ENCODE peak calls at places on chromosome 21, in seven cellular contexts. A is sigmoid colon, R is brain microvascular endothelial cell, S is upper lobe of right lung, U is body of pancreas, Q is HFF-Myc, C is colonic mucosa. O is an unnamed sample.

GRCh38 chr21:29105218-29105617 is 25.2 kb upstream of the MAP3K7CL start:
- DNase-seq in A (no peak), R (peak; percentile 64), S (no peak), U (no peak), Q (no peak), C (no peak), O (no peak)

GRCh38 chr21:24895885-24896734 is 711.2 kb downstream of the MRPL39 start:
- DNase-seq in A (no peak), R (no peak), S (no peak), U (peak; percentile 5), Q (no peak), C (no peak), O (no peak)

GRCh38 chr21:34260598-34260997 is 103.2 kb upstream of the KCNE2 start:
- DNase-seq in A (no peak), R (no peak), S (no peak), U (no peak), Q (no peak), C (no peak), O (no peak)

GRCh38 chr21:31394309-31394708 is 50.2 kb upstream of the TIAM1 start:
- DNase-seq in A (no peak), R (no peak), S (no peak), U (no peak), Q (no peak), C (no peak), O (no peak)

GRCh38 chr21:16797530-16797929 is 715.3 kb upstream of the CXADR start:
- DNase-seq in A (no peak), R (no peak), S (no peak), U (no peak), Q (no peak), C (no peak), O (no peak)

GRCh38 chr21:26846036-26846931 is 1.1 kb upstream of the ADAMTS1 start:
- DNase-seq in A (peak; percentile 94), R (peak; percentile 63), S (peak; percentile 86), U (peak; percentile 71), Q (no peak), C (peak; percentile 66), O (no peak)

GRCh38 chr21:25369524-25370300 is 237.6 kb downstream of the MRPL39 start:
- DNase-seq in A (no peak), R (no peak), S (no peak), U (peak; percentile 24), Q (no peak), C (no peak), O (no peak)

GRCh38 chr21:28882345-28882744 is 110.3 kb downstream of the LTN1 start:
- DNase-seq in A (no peak), R (no peak), S (no peak), U (no peak), Q (no peak), C (no peak), O (no peak)

GRCh38 chr21:29125979-29126378 is 4.5 kb upstream of the MAP3K7CL start:
- DNase-seq in A (no peak), R (no peak), S (no peak), U (no peak), Q (no peak), C (no peak), O (no peak)

GRCh38 chr21:34537838-34538237 is 25.8 kb upstream of the KCNE1 start:
- DNase-seq in A (no peak), R (no peak), S (no peak), U (no peak), Q (no peak), C (no peak), O (no peak)

GRCh38 chr21:16353764-16354163 is 624.0 kb downstream of the USP25 start:
- DNase-seq in A (no peak), R (no peak), S (no peak), U (no peak), Q (no peak), C (no peak), O (no peak)

GRCh38 chr21:25283720-25284119 is 323.6 kb downstream of the MRPL39 start:
- DNase-seq in A (no peak), R (peak; percentile 5), S (no peak), U (peak; percentile 5), Q (no peak), C (no peak), O (no peak)

GRCh38 chr21:37532868-37533780 is 166.6 kb downstream of the DYRK1A start:
- DNase-seq in A (no peak), R (peak; percentile 48), S (no peak), U (peak; percentile 31), Q (no peak), C (no peak), O (peak; percentile 70)
- TF ChIP-seq CTCF in A (no peak), R (peak; percentile 32), S (no peak), U (peak; percentile 15), Q (no peak), C (no peak), O (no peak)

DNA sequence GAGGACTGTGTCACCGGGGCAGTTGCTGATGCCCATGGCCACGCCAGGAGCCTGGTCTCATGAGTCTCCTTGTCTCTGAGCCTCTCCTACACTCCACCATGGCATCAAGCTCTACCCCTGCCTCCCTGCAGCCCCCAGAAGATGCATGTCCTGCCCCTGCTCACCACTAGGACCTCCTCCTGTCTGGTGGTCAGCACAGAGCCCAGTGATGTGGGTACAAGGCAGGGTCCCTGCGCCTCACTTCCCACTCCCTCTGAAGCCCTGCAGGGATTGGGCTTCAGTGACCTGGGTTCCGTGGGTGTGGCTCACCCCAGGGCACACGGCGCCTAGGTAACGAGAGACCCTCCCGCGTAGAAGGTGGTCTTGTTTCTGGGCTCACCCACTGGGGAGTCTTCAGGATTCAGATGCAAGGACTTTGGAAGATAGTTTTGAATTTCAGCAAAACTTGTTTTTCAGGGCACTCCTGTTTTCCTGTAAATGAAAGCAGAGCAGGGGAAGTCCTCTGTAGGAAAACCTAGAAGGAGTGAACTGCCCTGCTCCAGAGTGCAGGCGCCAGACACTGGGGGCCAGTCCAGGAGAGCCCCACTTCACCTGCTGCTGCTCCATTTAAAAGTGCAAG is 2.8 kb downstream of the COL18A1 start:
- DNase-seq in A (peak; percentile 62), R (no peak), S (no peak), U (no peak), Q (no peak), C (no peak), O (no peak)
- TF ChIP-seq CTCF in A (no peak), R (peak; percentile 57), S (no peak), U (no peak), Q (no peak), C (no peak), O (no peak)

GRCh38 chr21:38699048-38699447 is 106.7 kb upstream of the ETS2 start:
- DNase-seq in A (no peak), R (no peak), S (no peak), U (no peak), Q (no peak), C (no peak), O (no peak)

GRCh38 chr21:38691626-38692025 is 114.1 kb upstream of the ETS2 start:
- DNase-seq in A (no peak), R (no peak), S (no peak), U (no peak), Q (no peak), C (no peak), O (no peak)

GRCh38 chr21:38702196-38702595 is 103.5 kb upstream of the ETS2 start:
- DNase-seq in A (no peak), R (no peak), S (no peak), U (no peak), Q (no peak), C (no peak), O (no peak)

DNA sequence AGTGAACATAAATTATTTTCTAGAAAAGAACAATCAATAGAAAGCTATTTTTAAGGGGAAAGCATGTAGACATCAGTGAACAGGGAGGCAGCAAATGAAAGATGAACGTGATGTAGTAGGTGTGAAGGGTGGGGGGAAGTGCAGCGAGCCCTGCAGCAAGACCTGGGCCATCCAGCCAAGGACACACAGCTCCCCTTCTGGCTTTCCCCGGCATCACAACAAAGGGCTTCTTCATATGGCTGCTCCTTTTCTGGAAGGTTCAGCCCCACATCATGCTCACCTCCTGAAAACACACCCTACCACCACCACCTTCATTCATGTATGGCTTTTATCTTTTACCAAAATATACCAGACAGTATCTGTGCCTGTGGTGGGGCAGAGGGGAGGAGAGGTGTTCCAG is 109.1 kb upstream of the ETS2 start:
- DNase-seq in A (no peak), R (no peak), S (no peak), U (no peak), Q (no peak), C (no peak), O (no peak)
- TF ChIP-seq CTCF in A (no peak), R (peak; percentile 19), S (no peak), U (no peak), Q (no peak), C (no peak), O (no peak)

DNA sequence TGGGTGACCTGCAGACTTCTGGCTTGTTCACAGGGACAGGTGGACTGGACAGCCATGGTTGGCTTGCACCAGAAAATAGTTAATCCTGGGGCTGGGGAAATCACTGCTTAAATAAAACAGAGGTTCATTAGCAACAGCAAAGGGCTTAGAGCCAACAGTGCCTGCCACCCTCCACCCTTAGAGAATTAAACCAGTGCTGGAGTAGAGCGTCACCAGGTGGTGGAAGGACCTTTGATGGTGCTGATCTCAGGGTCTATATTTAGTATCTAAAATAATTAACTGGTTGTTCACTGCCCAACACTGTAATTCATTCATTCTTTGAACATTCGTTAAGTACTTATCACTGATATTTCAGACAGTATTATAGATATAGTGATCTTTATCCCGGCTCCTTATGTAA is 34.7 kb upstream of the PDE9A start:
- DNase-seq in A (no peak), R (no peak), S (no peak), U (no peak), Q (no peak), C (no peak), O (no peak)
- TF ChIP-seq CTCF in A (no peak), R (no peak), S (no peak), U (no peak), Q (no peak), C (no peak), O (no peak)

DNA sequence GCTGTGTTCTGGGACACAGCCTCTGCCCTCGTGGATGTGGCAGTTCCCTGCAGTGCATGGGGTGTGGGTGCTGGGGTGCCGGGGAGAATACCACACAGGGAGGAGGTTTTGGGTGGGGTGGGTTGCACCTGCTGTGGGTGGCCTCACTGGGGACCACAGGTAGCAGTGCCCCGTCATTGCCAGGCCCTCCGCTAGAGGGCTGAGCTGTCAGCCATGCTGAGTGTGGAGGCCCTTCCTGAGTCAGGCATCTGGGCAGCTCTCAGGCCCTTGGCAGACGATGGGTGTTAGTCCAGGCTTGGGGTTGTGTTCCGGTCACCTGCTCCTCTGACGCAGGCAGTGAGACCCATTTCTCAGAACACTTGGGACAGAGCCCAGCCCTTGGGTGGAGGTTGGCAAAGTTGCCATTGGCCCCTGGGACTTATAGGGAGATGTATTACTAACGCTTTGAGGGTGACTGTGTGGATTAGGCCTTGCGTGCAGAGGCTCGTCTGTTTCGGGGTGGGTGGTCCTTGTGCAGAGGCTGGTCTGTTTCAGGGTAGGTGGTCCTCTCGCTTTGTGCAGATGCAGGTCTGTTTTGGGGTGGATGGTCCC is 23.9 kb downstream of the PCNT start:
- DNase-seq in A (no peak), R (no peak), S (no peak), U (peak; percentile 24), Q (no peak), C (no peak), O (no peak)
- TF ChIP-seq CTCF in A (no peak), R (peak; percentile 22), S (no peak), U (peak; percentile 9), Q (no peak), C (no peak), O (no peak)

O was measured in osteocyte.